ENCODE peak calls at places on chromosomes 3 and 15, in four cellular contexts. L is HepG2, T is K562, W is WTC11. X is an unnamed sample.
A peak's percentile ranks its signal among the peaks of the same experiment; 100 is the strongest.

GRCh38 chr3:43425829-43426228 is 139.5 kb downstream of the SNRK start:
- DNase-seq in L (no peak), T (no peak), W (no peak), X (no peak)

GRCh38 chr3:143331336-143331735 is 211.8 kb downstream of the CHST2 start:
- DNase-seq in L (no peak), T (no peak), W (no peak), X (no peak)

GRCh38 chr3:55676643-55677042 is 189.5 kb upstream of the WNT5A start:
- DNase-seq in L (no peak), T (no peak), W (no peak), X (no peak)

GRCh38 chr3:33884204-33884561 is 85.8 kb downstream of the PDCD6IP start:
- DNase-seq in L (peak; percentile 26), T (peak; percentile 93), W (no peak), X (peak; percentile 55)

GRCh38 chr3:177197934-177198484 is 727 bp upstream of the TBL1XR1 start:
- DNase-seq in L (no peak), T (no peak), W (no peak), X (no peak)

GRCh38 chr3:53122933-53123305 is 7.3 kb downstream of the RFT1 start:
- DNase-seq in L (no peak), T (no peak), W (no peak), X (no peak)

GRCh38 chr3:112561085-112561692 is 573 bp downstream of the ATG3 start:
- DNase-seq in L (peak; percentile 66), T (peak; percentile 82), W (peak; percentile 70), X (peak; percentile 56)

GRCh38 chr15:36501063-36501678 is 78.3 kb upstream of the CDIN1 start:
- DNase-seq in L (peak; percentile 74), T (peak; percentile 72), W (peak; percentile 14), X (peak; percentile 32)

GRCh38 chr15:68113751-68114150 is 59.6 kb downstream of the PIAS1 start:
- DNase-seq in L (no peak), T (no peak), W (no peak), X (no peak)

GRCh38 chr3:185153170-185153733 is 392 bp upstream of the C3orf70 start:
- DNase-seq in L (no peak), T (no peak), W (peak; percentile 69), X (no peak)

GRCh38 chr3:196554205-196554604 is 14.1 kb downstream of the WDR53 start:
- DNase-seq in L (no peak), T (no peak), W (no peak), X (no peak)

GRCh38 chr3:14284694-14285404 is 106.2 kb downstream of the LSM3 start:
- DNase-seq in L (no peak), T (no peak), W (no peak), X (no peak)

GRCh38 chr3:58077586-58078285 is 69.5 kb downstream of the FLNB start:
- DNase-seq in L (no peak), T (no peak), W (no peak), X (no peak)

GRCh38 chr3:186414735-186415419 is 52.8 kb upstream of the DGKG start:
- DNase-seq in L (no peak), T (no peak), W (no peak), X (no peak)

GRCh38 chr3:186411089-186411488 is 49.1 kb upstream of the DGKG start:
- DNase-seq in L (no peak), T (no peak), W (no peak), X (no peak)

GRCh38 chr3:186413615-186414415 is 51.8 kb upstream of the DGKG start:
- DNase-seq in L (no peak), T (no peak), W (peak; percentile 45), X (no peak)

GRCh38 chr3:186406669-186407635 is 44.9 kb upstream of the DGKG start:
- DNase-seq in L (no peak), T (no peak), W (no peak), X (no peak)

GRCh38 chr3:186411994-186412393 is 50.0 kb upstream of the DGKG start:
- DNase-seq in L (no peak), T (no peak), W (no peak), X (no peak)
- TF ChIP-seq ELF4 in L (no peak), T (no peak), W (no peak), X (no peak)

GRCh38 chr15:33584797-33585196 is 274.0 kb downstream of the RYR3 start:
- DNase-seq in L (no peak), T (no peak), W (no peak), X (no peak)

GRCh38 chr15:33592864-33593263 is 282.1 kb downstream of the RYR3 start:
- DNase-seq in L (no peak), T (no peak), W (no peak), X (no peak)

GRCh38 chr15:33586791-33587697 is 276.3 kb downstream of the RYR3 start:
- DNase-seq in L (no peak), T (no peak), W (no peak), X (no peak)

DNA sequence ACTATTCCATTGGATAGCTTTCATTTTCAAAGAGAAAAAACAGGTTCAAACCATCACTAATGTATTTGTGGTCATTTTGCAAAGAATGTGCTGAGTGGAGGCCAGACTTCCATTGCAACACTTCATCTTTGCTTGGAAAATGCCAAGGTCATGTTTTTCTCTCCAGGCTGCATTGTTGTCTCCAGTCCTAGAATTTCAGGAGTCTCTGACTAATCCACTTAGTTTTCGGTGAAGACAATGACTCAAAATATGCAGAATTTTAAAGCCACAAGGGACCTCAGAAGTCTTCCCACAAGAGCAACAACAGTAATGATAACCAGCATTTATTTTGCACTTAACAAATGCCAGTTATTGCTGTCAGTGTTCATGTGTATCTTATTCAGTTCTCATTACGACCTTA is 277.0 kb downstream of the RYR3 start:
- DNase-seq in L (no peak), T (no peak), W (no peak), X (no peak)
- TF ChIP-seq SP1 in L (no peak), T (no peak), W (no peak), X (no peak)

GRCh38 chr3:122940628-122941086 is 86.9 kb downstream of the SEMA5B start:
- DNase-seq in L (no peak), T (no peak), W (no peak), X (no peak)

GRCh38 chr3:122943828-122944190 is 83.8 kb downstream of the SEMA5B start:
- DNase-seq in L (no peak), T (no peak), W (no peak), X (no peak)

GRCh38 chr3:122942937-122943827 is 84.4 kb downstream of the SEMA5B start:
- DNase-seq in L (peak; percentile 61), T (peak; percentile 48), W (peak; percentile 91), X (peak; percentile 85)

GRCh38 chr3:122942241-122942640 is 85.3 kb downstream of the SEMA5B start:
- DNase-seq in L (no peak), T (no peak), W (no peak), X (no peak)

DNA sequence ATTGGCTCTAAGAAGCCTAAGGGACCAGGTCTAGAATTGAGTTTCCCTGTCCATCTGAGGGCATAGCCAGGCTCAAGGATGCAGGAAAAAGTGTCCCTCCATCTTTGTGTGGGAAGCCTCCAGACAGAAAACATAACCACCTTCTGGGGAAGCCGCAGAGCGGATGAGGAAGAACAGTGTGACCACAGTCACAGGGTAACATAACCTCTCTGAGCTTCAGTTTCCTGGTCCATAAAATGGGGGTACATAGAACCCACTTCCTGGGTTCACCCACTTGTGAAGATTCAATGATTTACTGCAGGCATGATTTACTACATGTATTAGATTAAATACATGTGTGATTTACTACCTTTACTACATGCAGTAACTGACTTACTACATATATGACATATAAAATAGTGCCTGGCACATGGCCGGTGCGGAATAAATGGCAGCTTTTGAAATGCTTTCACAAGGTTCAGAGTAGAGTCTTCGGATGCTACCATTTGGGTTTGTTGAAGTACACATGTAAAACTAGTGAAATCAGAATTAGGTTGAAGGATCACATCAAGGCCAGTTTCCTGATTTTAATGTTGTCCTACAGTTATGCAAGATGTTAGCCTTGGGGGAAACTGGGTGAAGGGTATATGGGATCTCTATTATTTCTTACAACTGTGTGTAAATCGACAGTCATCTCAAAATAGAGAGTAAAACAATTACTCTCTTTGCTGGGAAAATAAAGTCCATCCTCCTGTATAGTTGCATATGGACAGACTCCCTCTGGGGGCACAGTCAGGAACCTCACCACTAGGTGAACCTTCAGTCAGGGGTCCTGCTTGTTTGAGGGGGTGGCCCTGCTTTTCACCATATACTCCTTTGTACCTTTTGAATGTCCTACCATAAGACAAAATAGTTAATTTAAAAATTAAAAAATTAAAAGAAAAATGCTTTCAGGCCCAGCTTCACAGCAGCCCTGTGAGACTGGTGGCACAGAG is 86.0 kb downstream of the SEMA5B start:
- DNase-seq in L (no peak), T (no peak), W (no peak), X (no peak)
- TF ChIP-seq ELF4 in L (no peak), T (no peak), W (no peak), X (no peak)

DNA sequence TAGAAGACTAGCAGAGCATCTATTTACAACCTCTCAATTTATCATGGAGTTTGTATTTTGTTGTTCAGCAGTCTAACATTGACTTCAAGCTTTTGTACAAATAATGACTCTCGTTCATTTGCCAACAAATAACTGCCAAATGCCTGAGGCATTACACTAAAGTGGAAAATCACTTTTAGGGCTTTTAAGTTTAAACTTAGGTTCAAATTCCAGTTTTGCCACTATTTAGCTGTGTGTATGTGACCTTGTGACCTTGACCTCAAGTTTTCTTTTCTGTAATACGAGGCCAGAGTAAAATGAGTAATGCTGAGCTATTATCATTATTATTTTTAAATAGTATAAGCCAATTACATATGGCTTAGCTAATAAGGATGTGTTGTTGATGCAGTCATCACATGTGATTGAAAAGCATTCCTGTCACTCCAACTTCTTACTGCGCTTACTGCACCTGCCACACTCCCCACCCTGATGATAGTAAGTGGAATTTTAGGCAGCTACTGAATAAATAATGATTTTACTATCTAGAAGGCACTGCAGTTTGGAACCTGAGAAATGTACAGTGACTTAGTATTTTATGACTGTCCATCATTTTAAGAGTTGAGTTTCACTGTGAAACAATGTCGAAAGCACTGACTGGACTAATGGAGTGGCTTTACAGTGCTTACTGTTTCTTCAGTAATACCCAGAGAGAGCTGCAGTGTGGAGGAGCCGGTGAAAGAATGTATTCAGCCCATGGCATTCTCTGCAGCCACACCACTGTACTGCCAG is 16.3 kb downstream of the ARL8B start:
- DNase-seq in L (peak; percentile 82), T (no peak), W (no peak), X (no peak)
- TF ChIP-seq SP1 in L (no peak), T (no peak), W (no peak), X (no peak)

DNA sequence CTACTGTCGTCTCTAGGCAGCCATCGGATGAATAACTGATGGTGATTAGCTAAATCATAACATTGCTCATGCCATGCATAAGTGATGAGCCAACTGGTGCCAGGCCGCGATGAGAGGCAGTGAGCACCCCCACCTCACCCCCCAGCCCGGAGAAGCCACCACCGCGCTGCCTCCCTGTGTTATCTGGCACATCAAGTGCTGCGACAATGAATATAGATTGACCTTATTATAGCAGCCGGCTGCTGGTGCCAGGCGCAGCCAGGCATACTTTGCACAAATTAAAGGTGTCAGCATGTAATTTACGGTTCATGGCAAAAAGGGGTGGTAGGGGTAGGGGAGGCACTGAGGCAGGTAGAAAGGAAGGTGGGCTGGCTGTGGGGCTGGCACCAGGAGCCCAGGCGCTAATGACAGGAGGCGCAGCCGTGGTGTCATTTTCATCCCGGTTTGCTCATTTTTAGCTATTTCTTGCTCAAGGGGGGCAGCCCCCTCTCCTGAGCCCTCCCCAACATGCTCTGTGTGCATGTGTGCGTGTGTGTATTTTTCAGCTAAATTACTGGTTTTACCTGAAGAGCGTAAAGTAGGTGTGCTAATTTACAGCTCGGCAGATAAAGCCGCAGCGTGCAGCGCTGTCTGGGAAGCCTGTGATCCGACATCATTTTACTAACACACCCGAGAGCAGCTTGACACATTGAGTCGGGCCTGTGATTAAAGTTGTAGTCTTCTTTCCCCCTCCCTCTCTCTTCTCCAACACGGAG is 212.1 kb downstream of the RPLP1 start:
- DNase-seq in L (no peak), T (no peak), W (no peak), X (no peak)
- TF ChIP-seq ELF4 in L (no peak), T (no peak), W (no peak), X (no peak)